ENCODE peak calls at places on chromosomes 13 and 19, in six cellular contexts. N is fibroblast of pulmonary artery, T is AG09309, R is fibroblast of villous mesenchyme, K is spleen, I is AG04449. H is an unnamed sample.

GRCh38 chr19:12544401-12544876 is 6.8 kb downstream of the ZNF564 start:
- DNase-seq in I (no peak), K (no peak), T (no peak), N (peak), R (peak), H (no peak)

GRCh38 chr19:5191091-5191490 is 149.5 kb downstream of the PTPRS start:
- DNase-seq in K (no peak), N (no peak), T (no peak), R (no peak), I (no peak), H (no peak)

GRCh38 chr13:30466841-30467252 is 1.1 kb upstream of the HMGB1 start:
- DNase-seq in K (no peak), T (no peak), N (no peak), R (no peak), I (no peak), H (no peak)

GRCh38 chr19:50214699-50215543 is 11.5 kb downstream of the MYH14 start:
- DNase-seq in N (no peak), R (no peak), K (no peak), T (no peak), I (no peak), H (no peak)

GRCh38 chr19:42018503-42019193 is 24.6 kb upstream of the ATP1A3 start:
- DNase-seq in I (no peak), T (no peak), K (no peak), N (no peak), R (no peak), H (no peak)

GRCh38 chr19:53076984-53077383 is 26.2 kb downstream of the ZNF160 start:
- DNase-seq in N (peak), K (no peak), R (peak), I (no peak), T (no peak), H (no peak)

GRCh38 chr13:97125051-97125809 is 96.9 kb upstream of the MBNL2 start:
- DNase-seq in N (peak), T (no peak), K (no peak), I (no peak), R (peak), H (peak)

GRCh38 chr19:38799104-38799503 is 10.1 kb downstream of the LGALS7B start:
- DNase-seq in T (no peak), N (no peak), R (peak), I (no peak), K (peak), H (no peak)

GRCh38 chr13:47256618-47257017 is 359.8 kb upstream of the HTR2A start:
- DNase-seq in I (peak), T (peak), N (peak), K (no peak), R (no peak), H (peak)

GRCh38 chr13:19818223-19818842 is 35.6 kb upstream of the PSPC1 start:
- DNase-seq in N (peak), K (peak), T (no peak), I (no peak), R (no peak), H (no peak)

GRCh38 chr13:75621147-75621546 is 15.0 kb upstream of the LMO7 start:
- DNase-seq in K (no peak), T (peak), N (peak), R (peak), I (peak), H (no peak)

GRCh38 chr13:29260684-29261083 is 334.8 kb downstream of the SLC7A1 start:
- DNase-seq in K (no peak), I (no peak), T (no peak), N (no peak), R (peak), H (no peak)

GRCh38 chr13:29270536-29271045 is 324.9 kb downstream of the SLC7A1 start:
- DNase-seq in K (no peak), R (no peak), N (no peak), I (no peak), T (no peak), H (no peak)

GRCh38 chr13:29266743-29267142 is 328.7 kb downstream of the SLC7A1 start:
- DNase-seq in I (no peak), T (no peak), K (no peak), N (no peak), R (no peak), H (no peak)

GRCh38 chr13:29266261-29266660 is 329.2 kb downstream of the SLC7A1 start:
- DNase-seq in I (no peak), K (no peak), N (no peak), R (no peak), T (no peak), H (no peak)
- TF ChIP-seq CTCF in I (no peak), K (no peak), N (no peak), R (no peak), T (no peak), H (no peak)

GRCh38 chr19:18477042-18477760 is 39.3 kb upstream of the ISYNA1 start:
- DNase-seq in R (no peak), T (no peak), I (no peak), K (peak), N (no peak), H (no peak)
- TF ChIP-seq CTCF in R (peak), T (no peak), I (no peak), K (no peak), N (no peak), H (peak)

DNA sequence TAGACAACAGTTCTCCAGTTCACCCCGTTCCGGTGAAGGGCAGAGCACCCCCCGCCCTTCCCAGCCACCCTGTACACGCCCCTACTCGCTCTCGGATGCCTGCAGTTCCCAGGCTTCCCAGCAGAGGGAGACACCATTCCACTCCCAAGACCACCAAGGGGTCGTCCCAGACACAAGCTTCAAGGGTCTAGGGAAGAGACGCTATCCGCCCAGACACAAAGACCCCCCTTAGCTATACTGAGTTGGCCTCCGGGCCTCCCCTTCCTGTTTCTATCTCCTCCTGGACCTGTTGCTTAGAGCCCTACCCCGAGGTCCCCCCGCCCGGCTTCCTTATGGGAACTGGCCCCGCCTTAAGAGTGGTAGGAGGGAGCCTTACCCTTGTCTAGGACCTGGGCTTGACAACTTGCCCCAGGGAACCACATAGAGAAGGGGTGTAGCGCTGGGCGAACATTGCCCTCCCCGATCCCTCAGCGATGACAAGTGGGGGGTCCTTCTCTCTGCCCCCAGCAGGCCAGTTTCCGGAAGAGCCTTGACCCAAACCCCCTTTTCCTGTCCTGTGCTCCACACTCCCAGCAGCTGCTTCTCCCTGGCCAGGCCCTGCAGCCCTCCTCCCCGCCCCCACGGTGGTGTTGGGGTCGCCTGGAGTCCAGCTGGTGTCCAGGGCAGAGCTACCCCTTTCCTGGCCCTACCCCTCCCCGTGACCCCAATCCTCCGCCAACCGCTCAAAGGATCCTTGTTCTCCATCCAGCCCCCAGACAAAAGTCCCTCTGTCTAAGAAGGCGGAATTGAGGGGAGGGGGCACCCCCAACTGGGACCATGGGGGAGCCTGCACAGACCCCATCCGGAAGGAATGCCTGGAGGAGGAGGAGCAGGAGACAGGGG is 726 bp upstream of the FXYD3 start:
- DNase-seq in N (peak), I (no peak), T (no peak), K (peak), R (peak), H (no peak)
- TF ChIP-seq CTCF in N (peak), I (peak), T (peak), K (peak), R (peak), H (no peak)

DNA sequence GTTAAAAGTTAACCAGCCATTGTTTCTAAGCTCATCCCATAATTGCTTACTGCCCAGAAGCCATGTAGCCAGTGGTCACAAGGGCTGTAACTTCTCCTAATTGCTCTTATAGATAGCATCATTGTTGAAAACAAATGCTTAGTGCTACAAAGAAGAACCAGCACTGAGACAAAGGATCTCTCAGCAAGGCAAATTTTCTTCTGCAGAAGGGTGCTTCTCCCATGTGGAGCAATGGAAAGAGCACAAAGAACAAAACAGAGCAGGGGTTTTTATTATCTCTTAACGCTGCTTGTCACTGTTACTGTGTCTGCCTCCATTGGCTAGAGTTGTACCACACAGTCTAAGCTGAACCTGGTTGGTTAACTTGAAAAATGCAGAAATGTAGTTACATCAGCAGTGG is 1036.8 kb downstream of the UQCRFS1 start:
- DNase-seq in I (no peak), T (no peak), K (no peak), N (no peak), R (no peak), H (no peak)
- TF ChIP-seq CTCF in I (no peak), T (no peak), K (no peak), N (no peak), R (no peak), H (no peak)

GRCh38 chr13:67366533-67366932 is 136.4 kb upstream of the PCDH9 start:
- DNase-seq in T (no peak), I (no peak), K (no peak), R (no peak), N (peak), H (no peak)
- TF ChIP-seq CTCF in T (no peak), I (no peak), K (no peak), R (peak), N (peak), H (no peak)

GRCh38 chr19:34241513-34242337 is 12.6 kb upstream of the GARRE1 start:
- DNase-seq in T (no peak), I (no peak), R (no peak), K (no peak), N (no peak), H (no peak)
- TF ChIP-seq CTCF in T (no peak), I (peak), R (no peak), K (no peak), N (peak), H (no peak)

GRCh38 chr13:25860862-25861261 is 191.0 kb downstream of the SHISA2 start:
- DNase-seq in N (peak), K (no peak), I (peak), T (no peak), R (no peak), H (no peak)
- TF ChIP-seq CTCF in N (no peak), K (no peak), I (no peak), T (no peak), R (no peak), H (no peak)

GRCh38 chr13:39317284-39317683 is 279.0 kb downstream of the NHLRC3 start:
- DNase-seq in R (peak), I (no peak), T (no peak), N (peak), K (no peak), H (no peak)
- TF ChIP-seq CTCF in R (no peak), I (no peak), T (no peak), N (no peak), K (no peak), H (no peak)

GRCh38 chr13:37640499-37640898 is 41.9 kb upstream of the POSTN start:
- DNase-seq in I (no peak), R (peak), K (no peak), N (peak), T (peak), H (peak)
- TF ChIP-seq CTCF in I (peak), R (peak), K (no peak), N (peak), T (peak), H (peak)

DNA sequence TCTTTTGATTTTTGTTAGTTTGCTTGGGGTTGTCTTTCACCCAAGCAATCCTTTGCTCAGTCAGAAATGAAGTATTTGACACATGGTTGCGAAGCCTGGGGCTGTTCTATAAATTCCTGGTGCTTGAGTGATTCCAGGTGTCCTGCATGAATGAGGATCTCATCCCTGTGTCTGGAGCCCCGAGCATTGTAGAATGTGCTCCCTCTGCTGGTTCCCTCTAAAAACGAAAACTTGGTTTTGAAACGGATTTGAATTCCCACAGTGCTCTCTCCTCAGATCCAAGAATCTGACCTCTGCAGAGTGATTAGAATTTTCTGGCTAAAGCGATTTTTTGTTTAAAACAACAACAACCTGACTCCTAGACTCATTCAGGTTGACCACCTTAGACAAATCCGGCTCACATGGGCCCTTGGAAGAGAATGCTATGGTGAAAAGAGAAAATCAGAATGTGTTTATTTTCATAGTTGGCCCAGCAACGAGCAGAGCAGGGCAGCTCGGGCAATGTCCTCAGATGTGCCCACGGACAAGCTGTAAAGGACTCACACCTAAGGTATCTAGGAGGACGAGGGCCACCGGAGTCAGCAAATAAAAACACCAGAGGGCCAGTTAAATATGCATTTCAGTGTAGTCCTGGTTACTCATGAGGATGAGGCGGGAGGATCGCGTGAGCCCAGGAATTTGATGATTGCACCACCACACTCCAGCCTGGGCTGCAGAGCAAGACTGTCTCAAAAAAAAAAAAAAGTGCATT is 8.7 kb upstream of the ATP12A start:
- DNase-seq in K (no peak), N (peak), R (peak), T (peak), I (peak), H (peak)
- TF ChIP-seq CTCF in K (peak), N (peak), R (peak), T (peak), I (peak), H (peak)

H was measured in AG09319.